ENCODE peak calls at places on chromosomes 7 and 10, in four cellular contexts. L is A549, G is GM12878, E is K562. N is an unnamed sample.

GRCh38 chr7:42143605-42144252 is 93.3 kb downstream of the GLI3 start:
- DNase-seq in L (no peak), G (no peak), E (no peak), N (no peak)

GRCh38 chr10:75428434-75429158 is 2.8 kb upstream of the LRMDA start:
- DNase-seq in L (peak), G (peak), E (no peak), N (no peak)

GRCh38 chr7:48832303-48832845 is 92.0 kb upstream of the CDC14C start:
- DNase-seq in L (no peak), G (no peak), E (no peak), N (no peak)

GRCh38 chr10:24382979-24383663 is 174.2 kb downstream of the KIAA1217 start:
- DNase-seq in L (no peak), G (no peak), E (no peak), N (peak)

GRCh38 chr7:46606771-46607170 is 685.7 kb upstream of the IGFBP3 start:
- DNase-seq in L (no peak), G (no peak), E (no peak), N (no peak)

GRCh38 chr7:96968981-96969380 is 36.4 kb upstream of the DLX6 start:
- DNase-seq in L (no peak), G (no peak), E (no peak), N (no peak)

GRCh38 chr7:95509199-95509598 is 23.5 kb downstream of the ASB4 start:
- DNase-seq in L (no peak), G (no peak), E (no peak), N (peak)

GRCh38 chr10:47449102-47449978 is 34.6 kb downstream of the ANXA8 start:
- DNase-seq in L (no peak), G (no peak), E (no peak), N (no peak)

GRCh38 chr7:94301024-94301588 is 93.6 kb upstream of the COL1A2 start:
- DNase-seq in L (peak), G (no peak), E (peak), N (peak)

GRCh38 chr7:70143089-70144044 is 545.1 kb downstream of the AUTS2 start:
- DNase-seq in L (no peak), G (no peak), E (no peak), N (no peak)

GRCh38 chr10:11243425-11244222 is 226.0 kb downstream of the CELF2 start:
- DNase-seq in L (no peak), G (no peak), E (no peak), N (no peak)

GRCh38 chr10:3995302-3996210 is 210.5 kb upstream of the KLF6 start:
- DNase-seq in L (no peak), G (no peak), E (no peak), N (no peak)

GRCh38 chr7:139571190-139571589 is 47.7 kb downstream of the CLEC2L start:
- DNase-seq in L (no peak), G (no peak), E (no peak), N (no peak)
- TF ChIP-seq CHD4 in L (no peak), G (no peak), E (no peak), N (no peak)

GRCh38 chr7:121623130-121623872 is 227.2 kb upstream of the FAM3C start:
- DNase-seq in L (no peak), G (no peak), E (no peak), N (no peak)
- TF ChIP-seq POLR2AphosphoS2 in L (no peak), G (no peak), E (no peak), N (no peak)

GRCh38 chr10:49534670-49535381 is 4.1 kb downstream of the ERCC6 start:
- DNase-seq in L (no peak), G (peak), E (no peak), N (no peak)
- TF ChIP-seq CHD4 in L (no peak), G (no peak), E (no peak), N (no peak)

DNA sequence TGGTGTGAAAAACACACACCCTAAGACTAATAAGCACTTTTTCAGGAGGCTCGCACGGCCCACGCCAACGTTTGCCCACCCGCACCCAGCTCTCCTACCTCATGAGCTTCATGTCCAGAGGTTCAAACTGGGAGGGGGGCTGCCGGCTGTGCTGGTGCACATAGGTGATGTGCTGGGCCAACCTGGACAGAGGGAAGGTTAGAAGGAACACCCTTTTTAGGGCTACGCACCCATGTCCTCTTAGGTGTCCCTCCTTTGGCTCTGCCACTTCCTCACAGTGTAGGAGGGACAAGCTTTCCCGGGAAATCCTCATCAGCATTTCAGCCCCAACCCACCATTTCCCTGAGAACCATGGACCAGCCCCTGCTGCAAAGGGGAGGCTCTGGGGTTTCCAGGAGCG is 5.9 kb downstream of the MCM7 start:
- DNase-seq in L (no peak), G (no peak), E (no peak), N (no peak)
- TF ChIP-seq POLR2AphosphoS2 in L (no peak), G (no peak), E (peak), N (no peak)

N was measured in HepG2.